ENCODE peak calls at places on chromosome X, in four cellular contexts. One of them, this sample, is unnamed.
A peak's percentile ranks its signal among the peaks of the same experiment; 100 is the strongest.

GRCh38 chrX:76202471-76202870 is 29.6 kb downstream of the PBDC1 start:
- DNase-seq in aorta: no peak
- DNase-seq in Right ventricle myocardium inferior: no peak
- DNase-seq in iris pigment epithelial cell: no peak
- DNase-seq in this sample: no peak

GRCh38 chrX:41110801-41111625 is 25.8 kb downstream of the USP9X start:
- DNase-seq in aorta: no peak
- DNase-seq in Right ventricle myocardium inferior: no peak
- DNase-seq in iris pigment epithelial cell: no peak
- DNase-seq in this sample: no peak

GRCh38 chrX:49291615-49292337 is 11.7 kb upstream of the GAGE10 start:
- DNase-seq in aorta: peak; percentile 67
- DNase-seq in Right ventricle myocardium inferior: no peak
- DNase-seq in iris pigment epithelial cell: peak; percentile 47
- DNase-seq in this sample: no peak

GRCh38 chrX:54423161-54423888 is 16.9 kb upstream of the TSR2 start:
- DNase-seq in aorta: no peak
- DNase-seq in Right ventricle myocardium inferior: no peak
- DNase-seq in iris pigment epithelial cell: peak; percentile 9
- DNase-seq in this sample: no peak

GRCh38 chrX:46737462-46737861 is 21.5 kb downstream of the SLC9A7 start:
- DNase-seq in aorta: no peak
- DNase-seq in Right ventricle myocardium inferior: no peak
- DNase-seq in iris pigment epithelial cell: peak; percentile 67
- DNase-seq in this sample: no peak

GRCh38 chrX:55710701-55711100 is 6.8 kb upstream of the RRAGB start:
- DNase-seq in aorta: peak; percentile 62
- DNase-seq in Right ventricle myocardium inferior: no peak
- DNase-seq in iris pigment epithelial cell: peak; percentile 59
- DNase-seq in this sample: no peak

GRCh38 chrX:13669246-13669689 is 16.3 kb downstream of the TCEANC start:
- DNase-seq in aorta: peak; percentile 69
- DNase-seq in Right ventricle myocardium inferior: no peak
- DNase-seq in iris pigment epithelial cell: peak; percentile 96
- DNase-seq in this sample: no peak

GRCh38 chrX:41276661-41277506 is 57.1 kb upstream of the DDX3X start:
- DNase-seq in aorta: no peak
- DNase-seq in Right ventricle myocardium inferior: no peak
- DNase-seq in iris pigment epithelial cell: no peak
- DNase-seq in this sample: no peak

GRCh38 chrX:110987292-110987691 is 108.7 kb upstream of the PAK3 start:
- DNase-seq in aorta: no peak
- DNase-seq in Right ventricle myocardium inferior: no peak
- DNase-seq in iris pigment epithelial cell: peak; percentile 5
- DNase-seq in this sample: no peak

GRCh38 chrX:69149466-69150293 is 15.6 kb downstream of the PJA1 start:
- DNase-seq in aorta: no peak
- DNase-seq in Right ventricle myocardium inferior: no peak
- DNase-seq in iris pigment epithelial cell: no peak
- DNase-seq in this sample: peak; percentile 38

GRCh38 chrX:109889289-109890006 is 113.5 kb upstream of the TMEM164 start:
- DNase-seq in aorta: no peak
- DNase-seq in Right ventricle myocardium inferior: no peak
- DNase-seq in iris pigment epithelial cell: peak; percentile 32
- DNase-seq in this sample: no peak

GRCh38 chrX:26557691-26558321 is 341.8 kb downstream of the MAGEB5 start:
- DNase-seq in aorta: peak; percentile 38
- DNase-seq in Right ventricle myocardium inferior: no peak
- DNase-seq in iris pigment epithelial cell: no peak
- DNase-seq in this sample: peak; percentile 47

GRCh38 chrX:155645180-155645579 is 32.4 kb upstream of the TMLHE start:
- DNase-seq in aorta: no peak
- DNase-seq in Right ventricle myocardium inferior: no peak
- DNase-seq in iris pigment epithelial cell: no peak
- DNase-seq in this sample: no peak

GRCh38 chrX:111823068-111823467 is 52.9 kb upstream of the TRPC5OS start:
- DNase-seq in aorta: no peak
- DNase-seq in Right ventricle myocardium inferior: no peak
- DNase-seq in iris pigment epithelial cell: no peak
- DNase-seq in this sample: no peak

GRCh38 chrX:18422325-18422724 is 3.1 kb upstream of the CDKL5 start:
- DNase-seq in aorta: no peak
- DNase-seq in Right ventricle myocardium inferior: no peak
- DNase-seq in iris pigment epithelial cell: peak; percentile 84
- DNase-seq in this sample: no peak

This sample was measured in suprapubic skin.